ENCODE peak calls at places on chromosomes 3 and 15, in eight cellular contexts. K is GM23338; S is renal cortical epithelial cell; T is MCF 10A; Q is activated T-cell treated with anti-CD3 and anti-CD28 coated beads, Interleukin-2, amount 50 U/mL, for 24 hours; X is DMS53; D is stimulated activated CD4-positive, alpha-beta T cell treated with anti-CD3 and anti-CD28 coated beads, Interleukin-1b, Interleukin-23, amount 100 ng/mL, for 1 hour; F is SW 1271. B is an unnamed sample.

GRCh38 chr15:75131269-75131643 is 70.4 kb upstream of the C15orf39 start:
- DNase-seq in K (no peak), S (no peak), T (no peak), Q (no peak), X (no peak), D (no peak), F (no peak), B (no peak)

GRCh38 chr3:195896361-195897080 is 11.8 kb downstream of the TNK2 start:
- DNase-seq in K (peak; percentile 38), S (no peak), T (peak; percentile 80), Q (no peak), X (peak; percentile 36), D (no peak), F (peak; percentile 38), B (no peak)

GRCh38 chr3:93969443-93969842 is 4.3 kb downstream of the PROS1 start:
- DNase-seq in K (no peak), S (peak; percentile 63), T (peak; percentile 85), Q (no peak), X (no peak), D (no peak), F (no peak), B (no peak)

GRCh38 chr3:42143440-42143839 is 52.3 kb downstream of the TRAK1 start:
- DNase-seq in K (no peak), S (no peak), T (no peak), Q (no peak), X (no peak), D (no peak), F (no peak), B (peak; percentile 21)

GRCh38 chr3:21158801-21159564 is 592.0 kb downstream of the ZNF385D start:
- DNase-seq in K (no peak), S (no peak), T (peak; percentile 14), Q (no peak), X (no peak), D (no peak), F (no peak), B (no peak)

GRCh38 chr3:150104564-150104963 is 133.9 kb upstream of the PFN2 start:
- DNase-seq in K (no peak), S (no peak), T (no peak), Q (no peak), X (no peak), D (no peak), F (no peak), B (no peak)

GRCh38 chr15:57462391-57462790 is 86.1 kb downstream of the CGNL1 start:
- DNase-seq in K (no peak), S (no peak), T (no peak), Q (no peak), X (no peak), D (no peak), F (no peak), B (no peak)

GRCh38 chr15:24956131-24956838 is 1.5 kb downstream of the SNRPN start:
- DNase-seq in K (peak; percentile 81), S (peak; percentile 73), T (peak; percentile 68), Q (peak; percentile 69), X (peak; percentile 91), D (peak; percentile 42), F (peak; percentile 57), B (peak; percentile 91)

GRCh38 chr3:197003461-197004385 is 25.9 kb downstream of the MELTF start:
- DNase-seq in K (peak; percentile 55), S (no peak), T (peak; percentile 29), Q (peak; percentile 70), X (peak; percentile 76), D (no peak), F (no peak), B (peak; percentile 73)

GRCh38 chr15:79644091-79644490 is 212.0 kb downstream of the MINAR1 start:
- DNase-seq in K (no peak), S (peak; percentile 32), T (peak; percentile 52), Q (no peak), X (no peak), D (no peak), F (peak; percentile 71), B (no peak)

GRCh38 chr3:47377186-47377585 is 3.6 kb upstream of the PTPN23 start:
- DNase-seq in K (no peak), S (no peak), T (no peak), Q (no peak), X (no peak), D (no peak), F (no peak), B (no peak)

GRCh38 chr3:34275811-34276210 is 477.4 kb downstream of the PDCD6IP start:
- DNase-seq in K (no peak), S (no peak), T (no peak), Q (no peak), X (no peak), D (no peak), F (no peak), B (no peak)

GRCh38 chr3:8741581-8742355 is 8.2 kb downstream of the CAV3 start:
- DNase-seq in K (peak; percentile 85), S (peak; percentile 90), T (peak; percentile 77), Q (no peak), X (no peak), D (no peak), F (peak; percentile 67), B (peak; percentile 51)

GRCh38 chr3:141834296-141834695 is 42.1 kb upstream of the ATP1B3 start:
- DNase-seq in K (no peak), S (no peak), T (no peak), Q (no peak), X (no peak), D (no peak), F (no peak), B (no peak)

GRCh38 chr3:172522871-172523818 is at the start of gene TNFSF10:
- DNase-seq in K (peak; percentile 58), S (peak; percentile 89), T (peak; percentile 62), Q (peak; percentile 73), X (peak; percentile 53), D (no peak), F (no peak), B (peak; percentile 85)

GRCh38 chr3:37162501-37163245 is 11.7 kb downstream of the LRRFIP2 start:
- DNase-seq in K (no peak), S (no peak), T (no peak), Q (no peak), X (no peak), D (no peak), F (no peak), B (no peak)

GRCh38 chr3:13600950-13601691 is 52.2 kb downstream of the FBLN2 start:
- DNase-seq in K (no peak), S (peak; percentile 58), T (peak; percentile 66), Q (no peak), X (no peak), D (no peak), F (no peak), B (no peak)

GRCh38 chr3:32963871-32964270 is 12.4 kb downstream of the CCR4 start:
- DNase-seq in K (no peak), S (no peak), T (no peak), Q (no peak), X (no peak), D (no peak), F (no peak), B (peak; percentile 79)

GRCh38 chr3:28317438-28318022 is 31.0 kb upstream of the ZCWPW2 start:
- DNase-seq in K (peak; percentile 74), S (peak; percentile 37), T (peak; percentile 75), Q (no peak), X (peak; percentile 57), D (no peak), F (peak; percentile 26), B (no peak)

GRCh38 chr15:75843618-75844610 is 667 bp downstream of the UBE2Q2 start:
- DNase-seq in K (peak; percentile 58), S (no peak), T (peak; percentile 48), Q (peak; percentile 79), X (peak; percentile 73), D (peak; percentile 23), F (peak; percentile 28), B (peak; percentile 84)

GRCh38 chr3:64111872-64112271 is 88.6 kb upstream of the PSMD6 start:
- DNase-seq in K (peak; percentile 23), S (no peak), T (no peak), Q (no peak), X (no peak), D (no peak), F (no peak), B (no peak)

GRCh38 chr15:63044077-63044644 is 1.6 kb downstream of the TPM1 start:
- DNase-seq in K (no peak), S (no peak), T (no peak), Q (no peak), X (peak; percentile 22), D (no peak), F (no peak), B (no peak)